ENCODE peak calls at places on chromosomes 13 and 19, in four cellular contexts. One of them, this sample, is unnamed.

GRCh38 chr13:84139561-84140158 is 257.4 kb upstream of the SLITRK1 start:
- DNase-seq in psoas muscle: no peak
- DNase-seq in endodermal cell: no peak
- DNase-seq in dorsolateral prefrontal cortex: no peak
- DNase-seq in this sample: no peak

GRCh38 chr19:30584121-30584520 is 211.9 kb downstream of the ZNF536 start:
- DNase-seq in endodermal cell: peak
- DNase-seq in psoas muscle: no peak
- DNase-seq in dorsolateral prefrontal cortex: no peak
- DNase-seq in this sample: no peak

GRCh38 chr19:43416951-43417623 is 2.4 kb downstream of the TEX101 start:
- DNase-seq in psoas muscle: no peak
- DNase-seq in dorsolateral prefrontal cortex: no peak
- DNase-seq in endodermal cell: no peak
- DNase-seq in this sample: no peak

GRCh38 chr13:95298169-95298940 is 2.9 kb downstream of the ABCC4 start:
- DNase-seq in endodermal cell: no peak
- DNase-seq in psoas muscle: no peak
- DNase-seq in dorsolateral prefrontal cortex: no peak
- DNase-seq in this sample: peak

GRCh38 chr19:50465986-50466771 is 10.1 kb upstream of the EMC10 start:
- DNase-seq in psoas muscle: peak
- DNase-seq in dorsolateral prefrontal cortex: no peak
- DNase-seq in endodermal cell: peak
- DNase-seq in this sample: peak

GRCh38 chr19:51948979-51949378 is 21.7 kb downstream of the ZNF613 start:
- DNase-seq in dorsolateral prefrontal cortex: peak
- DNase-seq in psoas muscle: no peak
- DNase-seq in endodermal cell: no peak
- DNase-seq in this sample: peak

GRCh38 chr13:30364133-30364532 is 56.8 kb upstream of the KATNAL1 start:
- DNase-seq in dorsolateral prefrontal cortex: no peak
- DNase-seq in psoas muscle: no peak
- DNase-seq in endodermal cell: no peak
- DNase-seq in this sample: no peak

GRCh38 chr19:1251233-1251502 is 2.8 kb downstream of the MIDN start:
- DNase-seq in endodermal cell: no peak
- DNase-seq in dorsolateral prefrontal cortex: no peak
- DNase-seq in psoas muscle: peak
- DNase-seq in this sample: peak

GRCh38 chr19:42657551-42657950 is 62.8 kb upstream of the CEACAM8 start:
- DNase-seq in endodermal cell: no peak
- DNase-seq in psoas muscle: no peak
- DNase-seq in dorsolateral prefrontal cortex: no peak
- DNase-seq in this sample: no peak

GRCh38 chr19:33868076-33868735 is 71.5 kb downstream of the KCTD15 start:
- DNase-seq in endodermal cell: no peak
- DNase-seq in psoas muscle: no peak
- DNase-seq in dorsolateral prefrontal cortex: no peak
- DNase-seq in this sample: no peak

GRCh38 chr13:113658836-113659235 is 838 bp upstream of the ATP4B start:
- DNase-seq in endodermal cell: no peak
- DNase-seq in psoas muscle: peak
- DNase-seq in dorsolateral prefrontal cortex: peak
- DNase-seq in this sample: peak

GRCh38 chr19:46296722-46297431 is at the start of gene HIF3A:
- DNase-seq in endodermal cell: peak
- DNase-seq in psoas muscle: peak
- DNase-seq in dorsolateral prefrontal cortex: no peak
- DNase-seq in this sample: peak

GRCh38 chr13:47289578-47289977 is 392.7 kb upstream of the HTR2A start:
- DNase-seq in endodermal cell: no peak
- DNase-seq in dorsolateral prefrontal cortex: no peak
- DNase-seq in psoas muscle: no peak
- DNase-seq in this sample: no peak

GRCh38 chr13:40143559-40143958 is 488.1 kb downstream of the COG6 start:
- DNase-seq in dorsolateral prefrontal cortex: no peak
- DNase-seq in endodermal cell: no peak
- DNase-seq in psoas muscle: no peak
- DNase-seq in this sample: no peak

GRCh38 chr13:33490461-33491327 is 205.1 kb upstream of the STARD13 start:
- DNase-seq in endodermal cell: peak
- DNase-seq in psoas muscle: no peak
- DNase-seq in dorsolateral prefrontal cortex: no peak
- DNase-seq in this sample: peak

GRCh38 chr13:29753593-29754485 is 96.6 kb downstream of the UBL3 start:
- DNase-seq in dorsolateral prefrontal cortex: no peak
- DNase-seq in endodermal cell: no peak
- DNase-seq in psoas muscle: no peak
- DNase-seq in this sample: no peak

GRCh38 chr19:40798997-40799557 is at the start of gene EGLN2:
- DNase-seq in endodermal cell: no peak
- DNase-seq in dorsolateral prefrontal cortex: no peak
- DNase-seq in psoas muscle: no peak
- DNase-seq in this sample: no peak

GRCh38 chr19:1073063-1073955 is 6.3 kb downstream of the ARHGAP45 start:
- DNase-seq in endodermal cell: no peak
- DNase-seq in dorsolateral prefrontal cortex: no peak
- DNase-seq in psoas muscle: peak
- DNase-seq in this sample: no peak

GRCh38 chr13:61954092-61954491 is 538.4 kb upstream of the PCDH20 start:
- DNase-seq in endodermal cell: no peak
- DNase-seq in dorsolateral prefrontal cortex: no peak
- DNase-seq in psoas muscle: no peak
- DNase-seq in this sample: no peak

GRCh38 chr13:80123945-80124344 is 217.0 kb downstream of the SPRY2 start:
- DNase-seq in dorsolateral prefrontal cortex: no peak
- DNase-seq in endodermal cell: no peak
- DNase-seq in psoas muscle: no peak
- DNase-seq in this sample: no peak

GRCh38 chr19:4362871-4363545 is 19.6 kb downstream of the MPND start:
- DNase-seq in endodermal cell: peak
- DNase-seq in psoas muscle: no peak
- DNase-seq in dorsolateral prefrontal cortex: no peak
- DNase-seq in this sample: no peak

GRCh38 chr13:95155504-95155903 is 145.7 kb downstream of the ABCC4 start:
- DNase-seq in dorsolateral prefrontal cortex: no peak
- DNase-seq in endodermal cell: no peak
- DNase-seq in psoas muscle: no peak
- DNase-seq in this sample: no peak

GRCh38 chr13:37385248-37385647 is 213.3 kb downstream of the POSTN start:
- DNase-seq in endodermal cell: peak
- DNase-seq in psoas muscle: no peak
- DNase-seq in dorsolateral prefrontal cortex: no peak
- DNase-seq in this sample: no peak

GRCh38 chr13:89401209-89401810 is 1730.1 kb downstream of the SLITRK5 start:
- DNase-seq in dorsolateral prefrontal cortex: no peak
- DNase-seq in endodermal cell: no peak
- DNase-seq in psoas muscle: no peak
- DNase-seq in this sample: no peak

GRCh38 chr19:35266904-35267817 is 1.6 kb upstream of the USF2 start:
- DNase-seq in dorsolateral prefrontal cortex: peak
- DNase-seq in psoas muscle: peak
- DNase-seq in endodermal cell: peak
- DNase-seq in this sample: peak

GRCh38 chr13:93227906-93228801 is 1.5 kb downstream of the GPC6 start:
- DNase-seq in psoas muscle: peak
- DNase-seq in endodermal cell: peak
- DNase-seq in dorsolateral prefrontal cortex: peak
- DNase-seq in this sample: peak

GRCh38 chr13:23672616-23673015 is 102.4 kb downstream of the TNFRSF19 start:
- DNase-seq in endodermal cell: no peak
- DNase-seq in psoas muscle: no peak
- DNase-seq in dorsolateral prefrontal cortex: no peak
- DNase-seq in this sample: no peak

GRCh38 chr19:33064778-33065550 is at the start of gene RHPN2:
- DNase-seq in endodermal cell: peak
- DNase-seq in dorsolateral prefrontal cortex: no peak
- DNase-seq in psoas muscle: peak
- DNase-seq in this sample: peak

GRCh38 chr13:98097749-98098148 is 45.1 kb upstream of the FARP1 start:
- DNase-seq in endodermal cell: no peak
- DNase-seq in dorsolateral prefrontal cortex: no peak
- DNase-seq in psoas muscle: no peak
- DNase-seq in this sample: no peak

GRCh38 chr13:100149389-100149788 is 60.5 kb downstream of the PCCA start:
- DNase-seq in dorsolateral prefrontal cortex: no peak
- DNase-seq in psoas muscle: no peak
- DNase-seq in endodermal cell: no peak
- DNase-seq in this sample: no peak

GRCh38 chr13:61608138-61608537 is 192.5 kb upstream of the PCDH20 start:
- DNase-seq in dorsolateral prefrontal cortex: no peak
- DNase-seq in psoas muscle: no peak
- DNase-seq in endodermal cell: peak
- DNase-seq in this sample: no peak

GRCh38 chr13:41966671-41967070 is 5.8 kb upstream of the VWA8 start:
- DNase-seq in psoas muscle: no peak
- DNase-seq in endodermal cell: no peak
- DNase-seq in dorsolateral prefrontal cortex: no peak
- DNase-seq in this sample: no peak

GRCh38 chr19:29667941-29668340 is 2.7 kb downstream of the PLEKHF1 start:
- DNase-seq in endodermal cell: no peak
- DNase-seq in dorsolateral prefrontal cortex: no peak
- DNase-seq in psoas muscle: no peak
- DNase-seq in this sample: no peak

GRCh38 chr19:28332351-28332750 is 880.6 kb downstream of the UQCRFS1 start:
- DNase-seq in dorsolateral prefrontal cortex: no peak
- DNase-seq in psoas muscle: no peak
- DNase-seq in endodermal cell: no peak
- DNase-seq in this sample: no peak

GRCh38 chr19:51777570-51778460 is 16.8 kb downstream of the FPR2 start:
- DNase-seq in psoas muscle: peak
- DNase-seq in endodermal cell: peak
- DNase-seq in dorsolateral prefrontal cortex: peak
- DNase-seq in this sample: peak

GRCh38 chr13:42048625-42049453 is at the start of gene DGKH:
- DNase-seq in endodermal cell: peak
- DNase-seq in psoas muscle: peak
- DNase-seq in dorsolateral prefrontal cortex: peak
- DNase-seq in this sample: peak

GRCh38 chr13:80340643-80341097 is 256 bp downstream of the SPRY2 start:
- DNase-seq in endodermal cell: no peak
- DNase-seq in psoas muscle: no peak
- DNase-seq in dorsolateral prefrontal cortex: peak
- DNase-seq in this sample: peak

GRCh38 chr19:17088552-17088951 is 13.0 kb downstream of the MYO9B start:
- DNase-seq in endodermal cell: no peak
- DNase-seq in psoas muscle: no peak
- DNase-seq in dorsolateral prefrontal cortex: no peak
- DNase-seq in this sample: no peak
- H3K27ac ChIP-seq in endodermal cell: no peak
- H3K27ac ChIP-seq in psoas muscle: no peak
- H3K27ac ChIP-seq in dorsolateral prefrontal cortex: no peak
- H3K27ac ChIP-seq in this sample: peak

GRCh38 chr13:110454956-110455355 is 106.6 kb downstream of the RAB20 start:
- DNase-seq in endodermal cell: no peak
- DNase-seq in psoas muscle: peak
- DNase-seq in dorsolateral prefrontal cortex: no peak
- DNase-seq in this sample: no peak
- H3K27ac ChIP-seq in endodermal cell: peak
- H3K27ac ChIP-seq in psoas muscle: no peak
- H3K27ac ChIP-seq in dorsolateral prefrontal cortex: no peak
- H3K27ac ChIP-seq in this sample: no peak

GRCh38 chr13:71417205-71417604 is 449.8 kb downstream of the DACH1 start:
- DNase-seq in psoas muscle: no peak
- DNase-seq in dorsolateral prefrontal cortex: no peak
- DNase-seq in endodermal cell: no peak
- DNase-seq in this sample: no peak
- H3K27ac ChIP-seq in psoas muscle: no peak
- H3K27ac ChIP-seq in dorsolateral prefrontal cortex: no peak
- H3K27ac ChIP-seq in endodermal cell: no peak
- H3K27ac ChIP-seq in this sample: no peak

GRCh38 chr13:21047591-21048282 is 13.6 kb downstream of the LATS2 start:
- DNase-seq in endodermal cell: no peak
- DNase-seq in psoas muscle: no peak
- DNase-seq in dorsolateral prefrontal cortex: no peak
- DNase-seq in this sample: no peak

GRCh38 chr13:21047087-21047486 is 14.3 kb downstream of the LATS2 start:
- DNase-seq in dorsolateral prefrontal cortex: no peak
- DNase-seq in endodermal cell: no peak
- DNase-seq in psoas muscle: peak
- DNase-seq in this sample: no peak

GRCh38 chr13:21043898-21044297 is 17.5 kb downstream of the LATS2 start:
- DNase-seq in endodermal cell: no peak
- DNase-seq in psoas muscle: no peak
- DNase-seq in dorsolateral prefrontal cortex: no peak
- DNase-seq in this sample: no peak

GRCh38 chr13:21046203-21046602 is 15.2 kb downstream of the LATS2 start:
- DNase-seq in endodermal cell: no peak
- DNase-seq in dorsolateral prefrontal cortex: no peak
- DNase-seq in psoas muscle: no peak
- DNase-seq in this sample: no peak

DNA sequence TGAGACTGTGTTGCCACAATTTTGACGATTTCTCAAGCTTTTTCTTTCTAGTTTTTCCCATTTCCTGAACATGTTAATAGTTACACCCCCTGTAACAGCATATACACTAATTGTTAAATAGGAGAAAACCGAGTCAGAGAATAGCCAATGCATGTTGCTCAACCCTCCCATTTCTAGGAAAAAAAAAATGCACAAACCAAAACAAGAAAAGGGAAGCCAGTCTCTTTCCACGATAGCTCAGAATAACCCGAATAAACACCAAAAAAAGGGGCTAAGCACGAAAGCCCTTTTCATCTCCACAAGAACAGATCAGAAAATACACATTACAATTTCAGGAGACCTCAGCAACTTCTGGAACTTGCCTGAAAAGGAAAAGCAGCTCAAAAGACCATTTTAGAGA is 16.3 kb downstream of the LATS2 start:
- DNase-seq in dorsolateral prefrontal cortex: no peak
- DNase-seq in endodermal cell: no peak
- DNase-seq in psoas muscle: no peak
- DNase-seq in this sample: no peak
- H3K27ac ChIP-seq in dorsolateral prefrontal cortex: no peak
- H3K27ac ChIP-seq in endodermal cell: no peak
- H3K27ac ChIP-seq in psoas muscle: peak
- H3K27ac ChIP-seq in this sample: no peak

GRCh38 chr13:28533049-28533436 is 38.1 kb upstream of the FLT1 start:
- DNase-seq in endodermal cell: no peak
- DNase-seq in dorsolateral prefrontal cortex: no peak
- DNase-seq in psoas muscle: no peak
- DNase-seq in this sample: no peak

GRCh38 chr13:28531956-28532225 is 37.0 kb upstream of the FLT1 start:
- DNase-seq in dorsolateral prefrontal cortex: no peak
- DNase-seq in endodermal cell: no peak
- DNase-seq in psoas muscle: no peak
- DNase-seq in this sample: no peak

GRCh38 chr13:28533441-28534166 is 38.7 kb upstream of the FLT1 start:
- DNase-seq in psoas muscle: no peak
- DNase-seq in endodermal cell: no peak
- DNase-seq in dorsolateral prefrontal cortex: no peak
- DNase-seq in this sample: no peak

GRCh38 chr13:28531195-28531955 is 36.4 kb upstream of the FLT1 start:
- DNase-seq in endodermal cell: peak
- DNase-seq in dorsolateral prefrontal cortex: no peak
- DNase-seq in psoas muscle: peak
- DNase-seq in this sample: no peak

GRCh38 chr13:28532226-28533048 is 37.5 kb upstream of the FLT1 start:
- DNase-seq in endodermal cell: peak
- DNase-seq in dorsolateral prefrontal cortex: no peak
- DNase-seq in psoas muscle: peak
- DNase-seq in this sample: peak
- H3K27ac ChIP-seq in endodermal cell: no peak
- H3K27ac ChIP-seq in dorsolateral prefrontal cortex: no peak
- H3K27ac ChIP-seq in psoas muscle: peak
- H3K27ac ChIP-seq in this sample: no peak